ENCODE peak calls at places on chromosomes 3 and 15, in four cellular contexts. I is pancreas, W is fibroblast of lung, L is tibial nerve. D is an unnamed sample.

GRCh38 chr15:69823223-69823907 is 274.4 kb downstream of the TLE3 start:
- DNase-seq in I (no peak), W (no peak), L (no peak), D (no peak)

GRCh38 chr3:149596136-149596770 is 61.6 kb downstream of the WWTR1 start:
- DNase-seq in I (no peak), W (peak; percentile 48), L (no peak), D (peak; percentile 57)

GRCh38 chr3:104510091-104510860 is 856.4 kb upstream of the ALCAM start:
- DNase-seq in I (no peak), W (no peak), L (no peak), D (peak; percentile 92)

GRCh38 chr15:34721802-34722795 is 32.7 kb downstream of the GJD2 start:
- DNase-seq in I (peak; percentile 22), W (peak; percentile 61), L (peak; percentile 7), D (peak; percentile 90)

GRCh38 chr15:85044894-85045293 is 63.2 kb downstream of the PDE8A start:
- DNase-seq in I (no peak), W (no peak), L (no peak), D (no peak)

GRCh38 chr3:9185046-9185445 is 64.4 kb downstream of the SRGAP3 start:
- DNase-seq in I (no peak), W (no peak), L (no peak), D (no peak)

GRCh38 chr3:14820156-14820555 is 1.4 kb downstream of the FGD5 start:
- DNase-seq in I (no peak), W (no peak), L (no peak), D (no peak)

GRCh38 chr3:185084883-185085282 is 68.0 kb downstream of the C3orf70 start:
- DNase-seq in I (no peak), W (no peak), L (no peak), D (peak; percentile 29)

GRCh38 chr3:90024986-90025385 is 917.6 kb downstream of the EPHA3 start:
- DNase-seq in I (no peak), W (no peak), L (no peak), D (peak; percentile 17)

GRCh38 chr3:11826628-11827265 is 19.9 kb downstream of the TAMM41 start:
- DNase-seq in I (no peak), W (peak; percentile 15), L (no peak), D (peak; percentile 32)

GRCh38 chr15:41945221-41945620 is 27.1 kb downstream of the EHD4 start:
- DNase-seq in I (no peak), W (no peak), L (no peak), D (no peak)

GRCh38 chr3:36796896-36797295 is 32.5 kb upstream of the DCLK3 start:
- DNase-seq in I (no peak), W (no peak), L (no peak), D (peak; percentile 3)

GRCh38 chr15:96270581-96271172 is 59.8 kb upstream of the NR2F2 start:
- DNase-seq in I (no peak), W (peak; percentile 73), L (no peak), D (no peak)

GRCh38 chr3:10377148-10377725 is 56.3 kb upstream of the SEC13 start:
- DNase-seq in I (no peak), W (peak; percentile 31), L (no peak), D (no peak)

GRCh38 chr3:10378246-10378645 is 57.3 kb upstream of the SEC13 start:
- DNase-seq in I (no peak), W (no peak), L (no peak), D (no peak)

GRCh38 chr3:10374311-10374710 is 53.4 kb upstream of the SEC13 start:
- DNase-seq in I (no peak), W (no peak), L (no peak), D (no peak)

GRCh38 chr3:10375296-10376053 is 54.6 kb upstream of the SEC13 start:
- DNase-seq in I (no peak), W (no peak), L (no peak), D (no peak)

DNA sequence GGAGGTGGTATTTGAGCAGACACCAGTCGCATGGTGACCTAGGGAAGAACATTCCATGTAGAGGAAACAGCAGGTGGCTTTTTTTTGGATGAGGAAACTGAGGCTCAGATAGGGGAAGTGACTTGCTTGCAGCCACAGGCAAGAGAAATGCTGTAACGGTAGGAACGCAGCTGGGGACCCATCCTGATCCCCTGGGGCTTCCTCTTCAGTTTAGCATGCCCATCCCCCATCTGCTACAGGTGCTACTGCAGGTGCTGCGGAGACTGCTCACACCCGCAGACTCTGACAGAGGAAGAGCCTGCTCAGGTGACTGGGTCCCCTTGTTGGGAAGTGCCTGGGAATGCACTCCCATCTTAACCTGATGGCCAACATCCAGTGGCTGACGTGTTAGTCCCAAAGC is 55.4 kb upstream of the SEC13 start:
- DNase-seq in I (no peak), W (no peak), L (no peak), D (no peak)
- H3K36me3 ChIP-seq in I (no peaks in the 10 kb centered on the region), W (no peaks in the 10 kb centered on the region), L (no peaks in the 10 kb centered on the region), D (no peaks in the 10 kb centered on the region)

DNA sequence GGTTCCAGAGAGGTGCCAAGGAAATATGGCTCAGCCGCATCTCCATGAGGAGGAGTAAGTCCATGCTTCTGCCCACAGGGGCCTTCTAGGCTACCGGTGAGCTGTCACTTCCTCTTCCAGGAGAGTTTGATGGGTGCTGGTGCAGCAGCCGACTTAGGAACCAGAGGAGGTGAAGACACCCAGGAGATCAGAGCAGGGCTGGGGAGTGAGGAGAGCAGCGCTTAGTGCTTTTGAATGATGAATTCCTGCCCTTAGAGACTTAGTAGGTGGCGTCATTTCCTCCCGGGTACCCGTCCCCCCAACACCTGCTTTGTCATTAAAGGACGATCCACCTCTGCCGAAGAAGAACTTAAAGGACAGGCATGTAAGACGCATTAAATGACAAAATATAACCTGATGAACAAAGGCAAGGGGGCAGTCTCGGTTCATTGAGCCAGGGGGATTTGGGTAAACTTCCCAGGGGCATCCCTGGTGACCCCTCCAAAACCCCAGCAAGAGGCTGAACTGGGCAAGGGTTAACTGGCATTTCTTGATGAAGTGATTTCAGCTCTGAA is 67.6 kb downstream of the HES1 start:
- DNase-seq in I (no peak), W (no peak), L (no peak), D (no peak)
- H3K27me3 ChIP-seq in I (no peaks in the 10 kb centered on the region), W (peaks cover 20% of the 10 kb centered on the region), L (peaks cover 19% of the 10 kb centered on the region), D (peaks cover 33% of the 10 kb centered on the region)

DNA sequence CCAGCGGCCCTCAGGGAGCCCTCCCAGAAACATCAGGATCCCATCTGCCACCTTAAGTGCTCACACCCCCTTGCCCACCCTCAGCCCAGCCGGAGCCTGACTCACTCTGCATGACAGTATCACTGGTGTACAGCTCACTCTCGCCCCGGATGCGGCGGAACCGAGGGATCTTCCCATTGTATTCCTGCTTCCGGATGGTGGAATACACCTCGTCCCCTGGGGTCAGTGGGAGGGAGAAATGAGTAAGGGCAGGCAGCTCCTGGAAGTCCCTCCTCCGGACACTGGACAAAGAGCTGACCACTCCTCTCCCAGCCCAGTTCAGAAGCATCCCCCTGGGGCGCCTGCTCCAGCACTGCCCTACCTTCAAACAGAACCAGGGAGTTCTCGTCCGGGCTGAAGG is 16.5 kb downstream of the SEMA7A start:
- DNase-seq in I (no peak), W (peak; percentile 53), L (no peak), D (no peak)
- H3K36me3 ChIP-seq in I (no peaks in the 10 kb centered on the region), W (peaks cover 10% of the 10 kb centered on the region), L (no peaks in the 10 kb centered on the region), D (peaks cover 29% of the 10 kb centered on the region)

DNA sequence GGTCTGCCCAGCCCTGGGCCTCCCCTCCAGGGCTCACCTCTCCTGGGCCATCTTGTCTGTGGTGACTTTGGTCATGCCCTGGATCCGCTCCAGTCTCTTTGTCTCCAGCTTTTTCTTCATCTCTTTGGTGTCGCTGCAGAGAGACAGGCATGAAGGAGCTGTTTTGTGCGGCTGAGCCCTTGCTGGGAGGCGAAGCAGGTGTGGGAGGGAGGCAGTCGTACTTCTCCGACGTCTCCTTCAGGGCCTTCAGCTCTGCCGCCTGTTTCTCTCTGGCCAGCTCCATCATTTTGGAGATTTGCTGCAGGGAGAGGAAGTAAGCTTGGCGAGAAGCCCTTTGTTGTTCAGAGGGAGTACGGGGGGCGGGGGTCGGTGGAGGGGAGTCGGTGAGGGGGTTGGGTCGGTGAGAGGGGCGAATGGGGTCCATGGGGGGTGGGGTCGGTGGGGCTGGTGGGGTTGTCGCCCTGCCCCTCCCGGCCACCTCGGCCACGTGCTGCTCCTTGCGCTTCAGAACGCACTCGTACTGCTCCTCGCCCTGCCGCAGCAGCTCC is 7.8 kb upstream of the ANKRD63 start:
- DNase-seq in I (no peak), W (no peak), L (no peak), D (no peak)
- H3K27me3 ChIP-seq in I (no peaks in the 10 kb centered on the region), W (peaks cover 22% of the 10 kb centered on the region), L (peaks cover 35% of the 10 kb centered on the region), D (peaks cover 63% of the 10 kb centered on the region)

GRCh38 chr3:48655063-48655462 is 7.6 kb downstream of the CELSR3 start:
- DNase-seq in I (no peak), W (no peak), L (no peak), D (no peak)

GRCh38 chr3:48652923-48653715 is 9.6 kb downstream of the CELSR3 start:
- DNase-seq in I (no peak), W (no peak), L (no peak), D (no peak)

GRCh38 chr3:48650723-48651122 is 12.0 kb downstream of the CELSR3 start:
- DNase-seq in I (no peak), W (no peak), L (no peak), D (no peak)

GRCh38 chr3:48648188-48648850 is 13.1 kb upstream of the SLC26A6 start:
- DNase-seq in I (no peak), W (no peak), L (no peak), D (no peak)

GRCh38 chr3:48651763-48652162 is 10.9 kb downstream of the CELSR3 start:
- DNase-seq in I (no peak), W (no peak), L (no peak), D (no peak)
- H3K36me3 ChIP-seq in I (no peaks in the 10 kb centered on the region), W (no peaks in the 10 kb centered on the region), L (no peaks in the 10 kb centered on the region), D (no peaks in the 10 kb centered on the region)

DNA sequence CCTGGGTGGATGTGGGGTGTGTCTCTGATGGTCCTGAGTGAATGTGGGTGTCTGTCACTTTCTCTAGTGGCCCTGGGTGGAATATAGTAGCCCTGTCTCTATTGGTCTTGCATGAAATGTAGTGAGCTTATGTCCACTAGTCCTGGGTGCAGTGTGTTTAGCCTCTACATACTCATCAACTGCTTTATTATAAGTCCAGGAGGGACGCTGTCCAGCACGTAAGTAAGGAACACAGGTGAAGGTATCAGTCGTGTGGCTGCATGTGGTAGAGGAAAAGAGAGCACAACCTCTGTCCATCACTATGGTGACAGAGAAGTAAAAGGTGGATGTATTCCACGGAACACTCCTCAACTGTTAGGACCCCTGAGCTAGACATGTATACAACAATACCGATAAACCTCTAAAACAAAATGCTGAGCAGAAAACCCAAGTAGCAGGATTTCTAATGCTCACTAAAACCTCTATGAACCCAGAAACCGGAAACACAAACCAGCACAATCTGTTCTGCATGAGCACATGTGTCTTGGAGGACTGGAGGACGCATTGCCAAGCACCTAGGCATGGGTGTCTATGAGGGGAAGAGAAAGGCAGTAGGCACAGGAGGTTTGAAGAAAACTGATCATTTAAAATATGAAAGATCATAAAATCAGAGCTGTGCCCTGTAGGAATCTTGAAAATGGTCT is 11.0 kb downstream of the LTF start:
- DNase-seq in I (no peak), W (no peak), L (no peak), D (no peak)
- H3K27me3 ChIP-seq in I (no peaks in the 10 kb centered on the region), W (peaks cover 4% of the 10 kb centered on the region), L (peaks cover 5% of the 10 kb centered on the region), D (peaks cover 49% of the 10 kb centered on the region)

GRCh38 chr3:143865302-143865701 is 17.0 kb upstream of the SLC9A9 start:
- DNase-seq in I (no peak), W (peak; percentile 65), L (no peak), D (peak; percentile 25)
- H3K36me3 ChIP-seq in I (no peaks in the 10 kb centered on the region), W (no peaks in the 10 kb centered on the region), L (no peaks in the 10 kb centered on the region), D (no peaks in the 10 kb centered on the region)

D was measured in adipocyte.